ENCODE peak calls at places on chromosome 5, in eight cellular contexts. O, H, S, D, Y, L, R and V are unnamed samples.

GRCh38 chr5:66498791-66499207 is 97.4 kb upstream of the MAST4 start:
- DNase-seq in O (no peak), H (peak; percentile 65), S (peak; percentile 8), D (no peak), Y (no peak), L (no peak), R (peak; percentile 12), V (no peak)

GRCh38 chr5:114192108-114192507 is 169.8 kb upstream of the KCNN2 start:
- DNase-seq in O (no peak), H (no peak), S (peak; percentile 60), D (no peak), Y (no peak), L (peak; percentile 3), R (peak; percentile 78), V (no peak)

GRCh38 chr5:169876376-169876775 is 103.9 kb downstream of the INSYN2B start:
- DNase-seq in O (no peak), H (peak; percentile 47), S (no peak), D (no peak), Y (peak; percentile 84), L (no peak), R (no peak), V (no peak)

GRCh38 chr5:65059681-65060598 is 291.2 kb downstream of the CWC27 start:
- DNase-seq in O (no peak), H (peak; percentile 25), S (peak; percentile 42), D (no peak), Y (peak; percentile 27), L (peak; percentile 49), R (peak; percentile 52), V (no peak)

GRCh38 chr5:33231214-33231710 is 209.5 kb upstream of the TARS1 start:
- DNase-seq in O (no peak), H (peak; percentile 11), S (no peak), D (no peak), Y (no peak), L (no peak), R (peak; percentile 43), V (no peak)

GRCh38 chr5:72860499-72860898 is 44.0 kb downstream of the TNPO1 start:
- DNase-seq in O (no peak), H (peak; percentile 71), S (peak; percentile 43), D (no peak), Y (peak; percentile 49), L (peak; percentile 44), R (peak; percentile 78), V (no peak)

GRCh38 chr5:75616961-75617660 is 5.9 kb downstream of the ANKDD1B start:
- DNase-seq in O (no peak), H (peak; percentile 70), S (no peak), D (no peak), Y (no peak), L (no peak), R (no peak), V (no peak)

GRCh38 chr5:59034498-59035186 is 451.8 kb downstream of the RAB3C start:
- DNase-seq in O (no peak), H (peak; percentile 80), S (peak; percentile 58), D (no peak), Y (no peak), L (peak; percentile 20), R (peak; percentile 78), V (no peak)

GRCh38 chr5:3330442-3330841 is 265.2 kb upstream of the IRX1 start:
- DNase-seq in O (no peak), H (no peak), S (no peak), D (no peak), Y (no peak), L (no peak), R (no peak), V (no peak)

GRCh38 chr5:127096328-127096993 is 23.2 kb upstream of the C5orf63 start:
- DNase-seq in O (no peak), H (no peak), S (no peak), D (no peak), Y (no peak), L (no peak), R (no peak), V (no peak)

GRCh38 chr5:91111473-91112238 is 271.5 kb downstream of the ARRDC3 start:
- DNase-seq in O (no peak), H (no peak), S (no peak), D (no peak), Y (no peak), L (no peak), R (no peak), V (no peak)

GRCh38 chr5:172775326-172776234 is 4.6 kb upstream of the DUSP1 start:
- DNase-seq in O (no peak), H (peak; percentile 94), S (peak; percentile 72), D (peak; percentile 97), Y (no peak), L (peak; percentile 84), R (peak; percentile 99), V (peak; percentile 85)

GRCh38 chr5:159638954-159639559 is 277.2 kb upstream of the ADRA1B start:
- DNase-seq in O (no peak), H (peak; percentile 67), S (peak; percentile 6), D (no peak), Y (no peak), L (peak; percentile 11), R (no peak), V (no peak)

GRCh38 chr5:128539038-128539429 is 989 bp upstream of the FBN2 start:
- DNase-seq in O (peak; percentile 18), H (peak; percentile 25), S (no peak), D (no peak), Y (no peak), L (no peak), R (peak; percentile 19), V (no peak)

GRCh38 chr5:14777187-14777586 is 94.4 kb downstream of the ANKH start:
- DNase-seq in O (no peak), H (no peak), S (no peak), D (no peak), Y (no peak), L (no peak), R (no peak), V (no peak)

GRCh38 chr5:79295096-79295495 is 59.2 kb downstream of the JMY start:
- DNase-seq in O (no peak), H (no peak), S (no peak), D (no peak), Y (no peak), L (no peak), R (no peak), V (no peak)

GRCh38 chr5:122351416-122352157 is 39.5 kb downstream of the SNCAIP start:
- DNase-seq in O (no peak), H (no peak), S (no peak), D (no peak), Y (no peak), L (no peak), R (peak; percentile 74), V (no peak)

GRCh38 chr5:157076558-157076957 is 17.6 kb upstream of the HAVCR1 start:
- DNase-seq in O (no peak), H (peak; percentile 6), S (peak; percentile 29), D (no peak), Y (no peak), L (peak; percentile 39), R (peak; percentile 80), V (no peak)

DNA sequence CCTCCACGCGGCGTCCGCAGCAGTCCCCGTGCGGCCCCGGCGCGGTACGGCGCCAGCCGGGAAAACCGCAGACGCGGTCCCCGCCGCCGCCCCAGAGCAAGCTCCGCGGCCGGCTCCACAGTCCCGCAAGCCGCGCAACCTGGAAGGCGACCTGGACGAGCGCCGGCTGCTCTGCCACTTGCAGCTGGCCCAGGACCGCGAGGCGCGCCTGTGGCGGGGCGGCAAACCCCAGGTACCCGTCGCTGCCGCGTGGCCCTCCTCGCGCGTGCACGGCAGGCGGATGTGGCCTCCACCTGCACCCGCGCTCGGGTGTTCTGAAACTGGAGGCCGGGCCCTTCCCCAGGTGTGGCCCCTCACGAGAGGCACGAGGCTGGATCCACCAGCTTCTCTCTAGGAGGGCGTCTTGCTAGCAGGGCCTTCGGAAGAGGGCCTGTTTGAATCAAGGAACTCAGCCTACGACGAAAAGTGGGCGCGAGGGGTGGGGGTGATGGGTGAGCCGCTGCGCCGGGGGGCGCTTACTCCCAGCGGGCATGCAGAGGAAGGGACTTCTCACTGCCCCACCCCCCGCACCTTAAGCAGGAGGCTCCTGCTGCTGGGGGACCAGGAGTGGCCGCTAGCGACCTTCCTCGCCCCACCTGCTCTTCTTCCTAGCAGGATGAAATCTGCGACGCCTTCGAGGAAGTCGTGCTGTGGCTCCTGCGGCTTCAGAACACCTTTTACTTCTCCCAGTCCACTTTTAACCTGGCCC is 641 bp downstream of the CCNI2 start:
- DNase-seq in O (no peak), H (no peak), S (no peak), D (no peak), Y (no peak), L (no peak), R (no peak), V (no peak)
- H3K4me3 ChIP-seq in O (peak overlapping the region; percentile 73), H (no peak overlapping the region), S (peak overlapping the region; percentile 44), D (peak overlapping the region; percentile 61), Y (no peak overlapping the region), L (no peak overlapping the region), R (no peak overlapping the region), V (no peak overlapping the region)

DNA sequence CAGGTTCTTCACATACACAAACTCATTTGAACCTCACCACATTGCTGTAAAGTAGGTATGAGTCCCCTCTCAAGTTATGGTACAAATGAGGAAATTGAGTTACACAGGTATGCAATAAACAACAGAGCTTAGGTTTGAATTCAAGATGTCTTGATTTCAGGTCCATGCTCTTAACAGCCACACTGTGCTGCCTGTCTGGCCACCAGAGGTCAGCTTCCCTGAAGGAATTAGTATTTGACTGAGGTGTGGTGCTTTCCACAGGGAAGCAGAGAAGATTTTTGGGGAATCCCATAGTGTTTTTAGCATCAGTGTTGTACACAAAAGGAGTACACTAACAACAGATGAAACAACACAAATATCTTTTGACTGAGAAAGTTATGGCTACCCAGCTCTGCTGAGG is 94.4 kb upstream of the ITGA1 start:
- DNase-seq in O (no peak), H (peak; percentile 64), S (no peak), D (no peak), Y (no peak), L (no peak), R (peak; percentile 49), V (no peak)
- TF ChIP-seq CTCF in O (peak; percentile 27), H (peak; percentile 80), S (peak; percentile 87), D (no peak), Y (peak; percentile 72), L (peak; percentile 74), R (peak; percentile 66), V (peak; percentile 82)

DNA sequence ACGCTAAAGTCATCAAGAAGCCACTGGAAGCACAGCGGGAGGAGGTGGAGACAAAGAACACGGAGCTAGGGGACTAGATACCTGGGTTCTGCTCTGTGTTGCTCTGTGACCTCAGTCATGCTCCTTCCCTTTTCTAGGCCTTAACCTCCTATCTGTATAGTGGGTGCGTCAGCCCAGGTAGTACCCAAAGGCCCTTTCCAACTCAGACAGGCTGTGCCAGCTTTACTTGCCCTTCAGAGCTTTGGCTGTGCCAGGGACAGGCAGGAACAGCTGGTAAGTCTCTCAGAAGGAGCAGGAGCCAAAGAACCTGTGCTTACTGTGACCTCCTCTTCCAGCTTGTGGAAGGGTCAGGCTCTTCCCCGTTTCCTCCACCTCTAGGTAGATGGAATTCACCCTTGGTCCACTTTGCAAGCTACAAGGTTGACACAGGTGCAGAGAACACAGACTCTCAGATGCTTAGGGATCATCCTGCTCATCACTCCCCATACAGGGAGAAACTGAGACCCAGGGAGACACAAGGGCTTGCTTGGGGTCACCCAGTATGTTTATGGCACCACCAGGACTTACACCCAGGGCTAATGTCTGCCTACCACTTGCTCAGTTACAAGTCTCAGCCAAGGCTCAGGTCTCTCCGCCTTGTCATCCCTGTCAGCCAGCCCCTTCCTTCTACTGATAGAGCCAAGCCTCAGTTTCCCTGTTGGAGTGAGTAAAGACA is 1.7 kb downstream of the CCDC69 start:
- DNase-seq in O (no peak), H (no peak), S (no peak), D (no peak), Y (no peak), L (no peak), R (no peak), V (no peak)
- H3K4me3 ChIP-seq in O (no peak overlapping the region), H (no peak overlapping the region), S (no peak overlapping the region), D (peak overlapping the region; percentile 74), Y (no peak overlapping the region), L (no peak overlapping the region), R (no peak overlapping the region), V (no peak overlapping the region)

GRCh38 chr5:53335115-53335514 is 145.3 kb upstream of the FST start:
- DNase-seq in O (no peak), H (peak; percentile 59), S (no peak), D (no peak), Y (no peak), L (no peak), R (peak; percentile 52), V (no peak)
- TF ChIP-seq CTCF in O (no peak), H (peak; percentile 35), S (peak; percentile 54), D (no peak), Y (peak; percentile 18), L (peak; percentile 41), R (peak; percentile 48), V (peak; percentile 61)